ENCODE peak calls at places on chromosomes 7 and 10, in nine cellular contexts. M, K, X, P, D, O, L, S and T are unnamed samples.
A peak's percentile ranks its signal among the peaks of the same experiment; 100 is the strongest.

GRCh38 chr7:30556854-30557644 is 37.6 kb upstream of the GARS1 start:
- DNase-seq in M (no peak), K (no peak), X (no peak), P (no peak), D (no peak), O (peak; percentile 93), L (no peak), S (no peak), T (no peak)

GRCh38 chr7:144936314-144936713 is 100.5 kb upstream of the TPK1 start:
- DNase-seq in M (no peak), K (no peak), X (no peak), P (no peak), D (no peak), O (no peak), L (no peak), S (no peak), T (no peak)

GRCh38 chr7:28643369-28644340 is 231.3 kb downstream of the CREB5 start:
- DNase-seq in M (no peak), K (no peak), X (no peak), P (no peak), D (no peak), O (no peak), L (no peak), S (no peak), T (no peak)

GRCh38 chr7:51315393-51316261 is 982 bp downstream of the COBL start:
- DNase-seq in M (no peak), K (no peak), X (no peak), P (no peak), D (no peak), O (peak; percentile 36), L (no peak), S (no peak), T (no peak)

GRCh38 chr7:17560516-17560915 is 262.1 kb downstream of the AHR start:
- DNase-seq in M (no peak), K (no peak), X (no peak), P (no peak), D (no peak), O (peak; percentile 83), L (no peak), S (no peak), T (no peak)

GRCh38 chr7:113015038-113015645 is 71.5 kb downstream of the GPR85 start:
- DNase-seq in M (no peak), K (peak; percentile 52), X (no peak), P (no peak), D (no peak), O (peak; percentile 27), L (peak; percentile 41), S (no peak), T (peak; percentile 34)

GRCh38 chr10:7561216-7561893 is 105.4 kb downstream of the ITIH5 start:
- DNase-seq in M (no peak), K (no peak), X (no peak), P (no peak), D (no peak), O (no peak), L (no peak), S (no peak), T (no peak)

GRCh38 chr10:71844084-71844483 is 7.0 kb downstream of the PSAP start:
- DNase-seq in M (no peak), K (no peak), X (no peak), P (no peak), D (no peak), O (no peak), L (no peak), S (no peak), T (no peak)

GRCh38 chr10:100482181-100482833 is 19.5 kb downstream of the WNT8B start:
- DNase-seq in M (peak; percentile 76), K (peak; percentile 79), X (peak; percentile 50), P (peak; percentile 19), D (peak; percentile 74), O (peak; percentile 54), L (peak; percentile 76), S (peak; percentile 61), T (peak; percentile 78)

GRCh38 chr7:134834689-134835462 is 55.4 kb downstream of the CALD1 start:
- DNase-seq in M (no peak), K (no peak), X (no peak), P (no peak), D (no peak), O (no peak), L (peak; percentile 82), S (no peak), T (peak; percentile 79)

GRCh38 chr7:140659727-140660396 is 12.9 kb upstream of the ADCK2 start:
- DNase-seq in M (no peak), K (no peak), X (no peak), P (no peak), D (no peak), O (no peak), L (no peak), S (no peak), T (no peak)

GRCh38 chr10:46514431-46514861 is 42.0 kb downstream of the GPRIN2 start:
- DNase-seq in M (no peak), K (no peak), X (no peak), P (no peak), D (no peak), O (no peak), L (no peak), S (no peak), T (no peak)

GRCh38 chr10:127524229-127524628 is 24.9 kb upstream of the NPS start:
- DNase-seq in M (no peak), K (no peak), X (no peak), P (no peak), D (no peak), O (no peak), L (no peak), S (no peak), T (no peak)

GRCh38 chr7:12067156-12067831 is 143.8 kb upstream of the TMEM106B start:
- DNase-seq in M (peak; percentile 37), K (peak; percentile 81), X (peak; percentile 42), P (peak; percentile 31), D (peak; percentile 57), O (peak; percentile 28), L (peak; percentile 45), S (peak; percentile 40), T (peak; percentile 60)

GRCh38 chr10:133415752-133416151 is 8.7 kb downstream of the SPRN start:
- DNase-seq in M (no peak), K (no peak), X (no peak), P (no peak), D (no peak), O (no peak), L (no peak), S (no peak), T (no peak)

GRCh38 chr7:92766461-92767003 is 69.8 kb downstream of the CDK6 start:
- DNase-seq in M (no peak), K (no peak), X (no peak), P (no peak), D (no peak), O (peak; percentile 50), L (peak; percentile 36), S (no peak), T (peak; percentile 47)

GRCh38 chr7:122082670-122083069 is 61.4 kb downstream of the AASS start:
- DNase-seq in M (no peak), K (no peak), X (no peak), P (no peak), D (no peak), O (no peak), L (no peak), S (no peak), T (no peak)

GRCh38 chr10:91410638-91411367 is 659 bp downstream of the HECTD2 start:
- DNase-seq in M (peak; percentile 23), K (no peak), X (peak; percentile 2), P (no peak), D (peak; percentile 46), O (no peak), L (peak; percentile 38), S (peak; percentile 5), T (peak; percentile 57)

GRCh38 chr10:43479275-43479674 is 42.4 kb downstream of the ZNF487 start:
- DNase-seq in M (no peak), K (no peak), X (no peak), P (no peak), D (no peak), O (no peak), L (peak; percentile 27), S (no peak), T (no peak)

GRCh38 chr7:2018786-2019692 is 213.7 kb downstream of the MAD1L1 start:
- DNase-seq in M (no peak), K (peak; percentile 96), X (no peak), P (no peak), D (no peak), O (no peak), L (peak; percentile 77), S (no peak), T (peak; percentile 37)